ENCODE peak calls at places on chromosomes 5 and 9, in ten cellular contexts. V is B cell, I is left ventricle myocardium inferior, N is tibial artery, S is heart right ventricle, P is OCI-LY7, G is MM.1S, E is GM12865, A is thoracic aorta, H is kidney epithelial cell. B is an unnamed sample.

GRCh38 chr5:669111-669841 is 23.9 kb downstream of the TPPP start:
- DNase-seq in V (peak), I (no peak), N (no peak), S (no peak), P (peak), G (no peak), E (no peak), A (no peak), H (no peak), B (no peak)

GRCh38 chr9:16386579-16387077 is 483.8 kb downstream of the BNC2 start:
- DNase-seq in V (no peak), I (no peak), N (no peak), S (no peak), P (no peak), G (no peak), E (no peak), A (no peak), H (no peak), B (no peak)

GRCh38 chr5:72985719-72986118 is 29.9 kb downstream of the FCHO2 start:
- DNase-seq in V (no peak), I (no peak), N (no peak), S (no peak), P (no peak), G (no peak), E (no peak), A (no peak), H (no peak), B (no peak)

GRCh38 chr9:5388026-5388806 is 48.5 kb upstream of the RLN1 start:
- DNase-seq in V (no peak), I (no peak), N (no peak), S (no peak), P (no peak), G (no peak), E (no peak), A (no peak), H (no peak), B (no peak)

GRCh38 chr5:156529902-156530301 is 202.9 kb downstream of the SGCD start:
- DNase-seq in V (no peak), I (no peak), N (no peak), S (no peak), P (no peak), G (no peak), E (no peak), A (no peak), H (no peak), B (no peak)

GRCh38 chr9:127508901-127509260 is 57.6 kb downstream of the LRSAM1 start:
- DNase-seq in V (no peak), I (no peak), N (no peak), S (no peak), P (no peak), G (no peak), E (no peak), A (no peak), H (no peak), B (no peak)

GRCh38 chr5:167571824-167572223 is 719.6 kb upstream of the WWC1 start:
- DNase-seq in V (no peak), I (no peak), N (no peak), S (no peak), P (no peak), G (no peak), E (no peak), A (no peak), H (no peak), B (no peak)

GRCh38 chr5:136056771-136057335 is 28.1 kb downstream of the TGFBI start:
- DNase-seq in V (no peak), I (no peak), N (no peak), S (no peak), P (no peak), G (no peak), E (no peak), A (no peak), H (no peak), B (no peak)

GRCh38 chr5:54234304-54234938 is 76.0 kb downstream of the ARL15 start:
- DNase-seq in V (peak), I (no peak), N (no peak), S (no peak), P (peak), G (peak), E (peak), A (no peak), H (no peak), B (no peak)

GRCh38 chr5:14854806-14855205 is 16.8 kb downstream of the ANKH start:
- DNase-seq in V (no peak), I (no peak), N (no peak), S (no peak), P (no peak), G (no peak), E (no peak), A (no peak), H (no peak), B (no peak)

GRCh38 chr5:149904977-149905376 is 39.6 kb downstream of the PDE6A start:
- DNase-seq in V (no peak), I (no peak), N (no peak), S (no peak), P (no peak), G (no peak), E (no peak), A (no peak), H (no peak), B (no peak)

GRCh38 chr5:151905639-151906038 is 19.0 kb downstream of the GLRA1 start:
- DNase-seq in V (no peak), I (no peak), N (no peak), S (no peak), P (no peak), G (no peak), E (no peak), A (no peak), H (no peak), B (no peak)

GRCh38 chr5:139671096-139671841 is 23.1 kb downstream of the CXXC5 start:
- DNase-seq in V (no peak), I (peak), N (no peak), S (no peak), P (peak), G (peak), E (peak), A (no peak), H (no peak), B (no peak)

GRCh38 chr5:172420215-172420934 is 34.0 kb downstream of the SH3PXD2B start:
- DNase-seq in V (no peak), I (peak), N (peak), S (no peak), P (peak), G (peak), E (peak), A (peak), H (no peak), B (peak)

GRCh38 chr9:71096431-71097108 is 24.9 kb downstream of the TRPM3 start:
- DNase-seq in V (no peak), I (no peak), N (no peak), S (no peak), P (no peak), G (no peak), E (no peak), A (no peak), H (no peak), B (no peak)

GRCh38 chr5:149996186-149996890 is 4.1 kb downstream of the TIGD6 start:
- DNase-seq in V (no peak), I (no peak), N (no peak), S (no peak), P (no peak), G (no peak), E (no peak), A (no peak), H (no peak), B (no peak)

GRCh38 chr5:106321242-106321641 is 1349.5 kb downstream of the EFNA5 start:
- DNase-seq in V (no peak), I (no peak), N (no peak), S (no peak), P (no peak), G (no peak), E (no peak), A (no peak), H (no peak), B (no peak)

GRCh38 chr5:160458971-160459800 is 37.5 kb downstream of the PTTG1 start:
- DNase-seq in V (no peak), I (no peak), N (no peak), S (no peak), P (no peak), G (no peak), E (peak), A (no peak), H (no peak), B (no peak)

GRCh38 chr5:160461378-160461777 is 39.7 kb downstream of the PTTG1 start:
- DNase-seq in V (no peak), I (no peak), N (no peak), S (no peak), P (no peak), G (no peak), E (no peak), A (no peak), H (no peak), B (no peak)

GRCh38 chr5:160462167-160462566 is 40.5 kb downstream of the PTTG1 start:
- DNase-seq in V (no peak), I (no peak), N (no peak), S (no peak), P (no peak), G (no peak), E (peak), A (no peak), H (no peak), B (no peak)

GRCh38 chr5:160463227-160463626 is 41.6 kb downstream of the PTTG1 start:
- DNase-seq in V (no peak), I (no peak), N (no peak), S (no peak), P (no peak), G (no peak), E (no peak), A (no peak), H (no peak), B (no peak)

GRCh38 chr5:160460377-160461049 is 38.9 kb downstream of the PTTG1 start:
- DNase-seq in V (no peak), I (no peak), N (no peak), S (no peak), P (no peak), G (no peak), E (no peak), A (no peak), H (no peak), B (no peak)
- TF ChIP-seq CTCF in V (peak), I (no peak), N (no peak), S (no peak), P (peak), G (peak), E (peak), A (no peak), H (peak), B (peak)

GRCh38 chr5:132901730-132902129 is 28.3 kb downstream of the LEAP2 start:
- DNase-seq in V (no peak), I (no peak), N (no peak), S (no peak), P (peak), G (no peak), E (no peak), A (no peak), H (no peak), B (no peak)
- TF ChIP-seq CTCF in V (no peak), I (no peak), N (no peak), S (no peak), P (peak), G (no peak), E (no peak), A (no peak), H (no peak), B (no peak)

GRCh38 chr5:16679198-16679597 is 62.4 kb upstream of the RETREG1 start:
- DNase-seq in V (no peak), I (no peak), N (no peak), S (no peak), P (no peak), G (no peak), E (no peak), A (no peak), H (no peak), B (no peak)

GRCh38 chr5:16675747-16676255 is 59.0 kb upstream of the RETREG1 start:
- DNase-seq in V (no peak), I (no peak), N (no peak), S (no peak), P (no peak), G (no peak), E (no peak), A (no peak), H (no peak), B (no peak)

GRCh38 chr5:16681761-16682335 is 65.1 kb upstream of the RETREG1 start:
- DNase-seq in V (no peak), I (no peak), N (no peak), S (no peak), P (no peak), G (no peak), E (no peak), A (no peak), H (peak), B (no peak)

GRCh38 chr5:16674750-16675149 is 58.0 kb upstream of the RETREG1 start:
- DNase-seq in V (no peak), I (no peak), N (no peak), S (no peak), P (no peak), G (no peak), E (no peak), A (no peak), H (no peak), B (no peak)

DNA sequence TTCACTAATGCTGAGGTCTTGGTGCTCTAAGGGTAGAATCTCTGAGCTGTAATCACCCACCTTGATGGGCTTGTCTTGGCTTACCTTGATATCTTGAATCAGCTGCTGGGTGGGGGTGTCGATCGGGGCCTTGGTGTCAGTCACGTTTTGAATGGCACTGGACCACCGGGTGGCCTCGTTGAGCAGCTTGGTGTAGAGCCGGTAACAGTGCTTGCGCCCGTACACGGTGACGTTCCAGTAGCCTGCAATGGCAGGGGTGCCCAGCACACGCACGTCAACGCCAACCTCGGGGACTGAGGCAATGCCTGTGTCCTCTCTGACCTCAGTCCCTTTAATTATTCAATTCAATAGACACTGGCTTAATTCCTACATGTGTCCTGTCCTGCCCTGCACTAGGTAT is 63.1 kb upstream of the RETREG1 start:
- DNase-seq in V (no peak), I (no peak), N (no peak), S (no peak), P (no peak), G (no peak), E (no peak), A (no peak), H (no peak), B (no peak)
- TF ChIP-seq CTCF in V (no peak), I (no peak), N (no peak), S (no peak), P (peak), G (no peak), E (no peak), A (no peak), H (peak), B (no peak)

GRCh38 chr5:75050415-75050814 is 1.9 kb downstream of the GCNT4 start:
- DNase-seq in V (no peak), I (no peak), N (no peak), S (no peak), P (no peak), G (no peak), E (peak), A (no peak), H (no peak), B (no peak)
- TF ChIP-seq CTCF in V (no peak), I (no peak), N (peak), S (no peak), P (no peak), G (no peak), E (peak), A (no peak), H (peak), B (peak)

GRCh38 chr9:34563262-34563661 is 26.3 kb downstream of the CNTFR start:
- DNase-seq in V (no peak), I (no peak), N (no peak), S (no peak), P (no peak), G (no peak), E (no peak), A (no peak), H (no peak), B (no peak)

GRCh38 chr9:34564617-34565016 is 24.9 kb downstream of the CNTFR start:
- DNase-seq in V (no peak), I (no peak), N (no peak), S (no peak), P (no peak), G (no peak), E (no peak), A (no peak), H (no peak), B (no peak)

GRCh38 chr9:34560574-34561229 is 28.8 kb downstream of the CNTFR start:
- DNase-seq in V (no peak), I (no peak), N (no peak), S (peak), P (no peak), G (no peak), E (no peak), A (no peak), H (no peak), B (no peak)

GRCh38 chr9:34559616-34560546 is 29.6 kb downstream of the CNTFR start:
- DNase-seq in V (no peak), I (peak), N (peak), S (peak), P (no peak), G (no peak), E (no peak), A (no peak), H (peak), B (no peak)

GRCh38 chr9:34562136-34562745 is 27.3 kb downstream of the CNTFR start:
- DNase-seq in V (no peak), I (no peak), N (no peak), S (no peak), P (peak), G (no peak), E (peak), A (no peak), H (no peak), B (no peak)
- TF ChIP-seq CTCF in V (peak), I (peak), N (no peak), S (peak), P (peak), G (peak), E (peak), A (peak), H (peak), B (peak)